ENCODE peak calls at places on chromosome 14, in five cellular contexts. Q is K562, C is Panc1, F is suprapubic skin, Y is transverse colon. S is an unnamed sample.

GRCh38 chr14:75981426-75981825 is 369 bp downstream of the TGFB3 start:
- DNase-seq in Q (peak), Y (peak), C (no peak), F (no peak), S (no peak)

GRCh38 chr14:94650444-94650775 is 38.2 kb downstream of the SERPINA3 start:
- DNase-seq in Q (no peak), Y (no peak), C (no peak), F (no peak), S (no peak)

GRCh38 chr14:95045255-95045701 is 112.1 kb downstream of the DICER1 start:
- DNase-seq in Q (no peak), C (no peak), Y (no peak), F (no peak), S (no peak)

GRCh38 chr14:80792756-80793155 is 148.8 kb downstream of the CEP128 start:
- DNase-seq in Y (no peak), Q (no peak), F (no peak), C (no peak), S (no peak)

GRCh38 chr14:93997082-93997481 is at the start of gene CCDC197:
- DNase-seq in F (no peak), Y (no peak), C (no peak), Q (no peak), S (no peak)

GRCh38 chr14:85573406-85573805 is 43.5 kb downstream of the FLRT2 start:
- DNase-seq in Q (no peak), C (no peak), F (no peak), Y (no peak), S (no peak)

GRCh38 chr14:58815781-58816297 is 178.1 kb downstream of the DACT1 start:
- DNase-seq in C (no peak), F (no peak), Y (no peak), Q (no peak), S (no peak)

GRCh38 chr14:51356381-51356780 is 116.3 kb downstream of the TMX1 start:
- DNase-seq in Q (no peak), C (no peak), Y (no peak), F (no peak), S (no peak)

GRCh38 chr14:51394391-51394790 is 154.3 kb downstream of the TMX1 start:
- DNase-seq in C (no peak), Q (no peak), F (no peak), Y (no peak), S (no peak)

GRCh38 chr14:69712637-69713088 is 54.3 kb upstream of the SRSF5 start:
- DNase-seq in F (no peak), Q (no peak), C (no peak), Y (peak), S (no peak)

GRCh38 chr14:75042040-75042439 is 9.2 kb downstream of the MLH3 start:
- DNase-seq in Q (no peak), C (no peak), Y (no peak), F (no peak), S (peak)

GRCh38 chr14:20413785-20414117 is 450 bp upstream of the TEP1 start:
- DNase-seq in Q (peak), F (no peak), C (no peak), Y (peak), S (no peak)

GRCh38 chr14:57209561-57209960 is 59.1 kb downstream of the EXOC5 start:
- DNase-seq in Y (no peak), C (no peak), F (no peak), Q (no peak), S (peak)

GRCh38 chr14:49892301-49892635 is 614 bp upstream of the ARF6 start:
- DNase-seq in Q (peak), F (no peak), Y (peak), C (no peak), S (no peak)

GRCh38 chr14:87916886-87917275 is 76.1 kb downstream of the GALC start:
- DNase-seq in Y (no peak), F (no peak), C (no peak), Q (no peak), S (no peak)

GRCh38 chr14:35821546-35822411 is 4.4 kb upstream of the BRMS1L start:
- DNase-seq in C (peak), F (no peak), Q (peak), Y (no peak), S (no peak)

GRCh38 chr14:94001501-94002396 is 4.6 kb downstream of the CCDC197 start:
- DNase-seq in C (peak), F (no peak), Y (peak), Q (peak), S (no peak)

GRCh38 chr14:75793806-75794205 is 132.8 kb downstream of the TTLL5 start:
- DNase-seq in Y (no peak), Q (no peak), F (no peak), C (no peak), S (no peak)

GRCh38 chr14:52802597-52802996 is 11.2 kb upstream of the GNPNAT1 start:
- DNase-seq in Y (no peak), C (no peak), F (no peak), Q (no peak), S (no peak)

GRCh38 chr14:94888108-94888507 is 118.2 kb upstream of the GSC start:
- DNase-seq in F (no peak), Y (peak), C (no peak), Q (no peak), S (no peak)

GRCh38 chr14:33676135-33676566 is 274.7 kb downstream of the EGLN3 start:
- DNase-seq in Y (peak), F (no peak), C (no peak), Q (peak), S (no peak)

GRCh38 chr14:80415636-80416035 is 204.3 kb upstream of the DIO2 start:
- DNase-seq in C (no peak), F (no peak), Y (no peak), Q (no peak), S (no peak)

GRCh38 chr14:101627913-101628257 is 66.6 kb downstream of the DIO3 start:
- DNase-seq in Y (no peak), Q (no peak), C (no peak), F (no peak), S (no peak)

GRCh38 chr14:52351191-52351560 is 37.1 kb downstream of the PTGER2 start:
- DNase-seq in F (no peak), C (no peak), Q (no peak), Y (no peak), S (no peak)

GRCh38 chr14:63276492-63277342 is 42.0 kb downstream of the GPHB5 start:
- DNase-seq in C (peak), Y (no peak), Q (peak), F (no peak), S (peak)

DNA sequence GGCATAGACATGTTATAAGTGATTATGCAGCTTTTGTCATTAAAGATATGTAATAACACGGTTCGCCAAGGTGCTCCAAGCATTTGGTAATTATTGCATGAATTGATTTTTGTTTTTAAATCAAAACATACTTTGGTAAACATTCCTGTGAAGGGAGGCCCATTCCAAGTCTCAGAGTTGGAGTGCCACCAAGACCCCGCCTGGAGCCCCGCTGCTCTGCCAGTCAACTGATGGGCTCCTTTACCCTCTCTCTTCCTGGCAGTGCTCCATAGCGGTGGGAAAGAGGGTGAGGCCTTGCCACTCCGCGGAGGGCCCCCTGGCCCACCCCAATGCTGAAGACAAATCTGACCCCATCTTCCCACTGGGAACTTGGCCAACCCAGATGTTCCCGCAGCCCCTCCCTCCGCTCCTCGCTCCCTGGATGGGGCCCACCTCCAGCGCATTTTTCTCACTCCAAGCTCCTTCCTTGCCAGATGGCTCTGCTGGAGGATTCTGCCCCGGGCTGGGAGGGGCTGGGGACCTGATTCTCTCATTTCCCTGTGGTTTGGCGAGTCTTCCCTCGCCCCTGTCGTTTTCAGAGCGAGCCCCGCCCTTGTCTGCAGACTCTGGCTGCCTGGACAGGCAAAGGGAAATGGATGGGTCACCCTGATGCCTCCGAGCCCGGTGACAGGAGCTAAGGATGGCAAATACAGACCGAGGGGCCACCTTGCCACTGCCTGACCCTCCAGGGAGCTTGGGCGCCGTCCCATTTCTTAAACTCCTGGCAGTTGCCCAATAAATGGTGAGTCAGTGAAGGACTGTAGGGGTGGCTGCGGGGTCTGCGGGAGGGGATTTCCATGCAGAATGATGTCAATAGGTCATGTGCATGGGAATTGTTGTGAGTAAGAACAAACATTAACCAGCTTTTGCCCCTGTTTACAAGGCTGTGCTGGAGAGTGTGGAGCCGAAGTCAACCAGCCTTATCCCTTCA is 9.2 kb upstream of the PAPLN start:
- DNase-seq in F (peak), Y (peak), C (peak), Q (no peak), S (no peak)
- H3K4me3 ChIP-seq in F (no peak), Y (no peak), C (no peak), Q (no peak), S (peak)

GRCh38 chr14:103604620-103605019 is 24.4 kb upstream of the KLC1 start:
- DNase-seq in C (no peak), Y (no peak), F (no peak), Q (no peak), S (no peak)

GRCh38 chr14:103607822-103608221 is 21.2 kb upstream of the KLC1 start:
- DNase-seq in Y (no peak), Q (no peak), C (no peak), F (no peak), S (no peak)

GRCh38 chr14:103611215-103611614 is 17.8 kb upstream of the KLC1 start:
- DNase-seq in Q (no peak), Y (no peak), F (no peak), C (no peak), S (no peak)

DNA sequence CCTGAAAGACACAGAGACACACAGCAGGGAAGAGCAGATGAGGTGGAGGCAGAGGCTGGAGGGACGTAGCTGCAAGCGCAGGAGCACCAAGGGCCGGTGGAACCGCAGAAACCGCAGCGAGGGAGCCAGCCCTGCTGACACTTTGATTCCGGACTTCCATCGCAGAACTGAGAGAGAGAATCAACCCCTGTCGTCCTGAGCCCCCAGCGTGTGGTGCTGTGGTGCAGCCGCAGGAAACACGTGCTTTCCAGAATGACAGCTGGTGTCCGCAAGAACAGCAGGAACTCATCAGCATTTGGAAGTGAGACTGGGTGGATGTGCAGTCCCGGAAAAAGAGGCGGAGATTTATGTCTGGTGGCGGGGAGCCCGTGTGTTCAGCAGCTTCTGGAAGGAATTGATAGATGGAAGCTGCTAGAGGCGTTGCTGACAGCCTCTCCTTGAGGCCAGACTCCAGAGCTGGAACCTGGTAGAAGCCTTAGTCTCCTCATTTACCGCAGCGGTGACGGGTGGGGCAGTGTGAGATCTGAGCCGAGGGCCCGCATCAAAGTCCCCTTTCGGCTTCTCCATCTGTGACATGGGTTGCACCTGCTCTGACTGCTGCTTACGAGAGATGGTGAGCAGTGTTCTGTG is 21.9 kb upstream of the KLC1 start:
- DNase-seq in Q (peak), C (no peak), Y (peak), F (peak), S (peak)
- TF ChIP-seq POLR2AphosphoS5 in Q (no peak), C (no peak), Y (peak), F (no peak), S (peak)

GRCh38 chr14:22502007-22502406 is 87.0 kb downstream of the DAD1 start:
- DNase-seq in C (no peak), Y (no peak), F (no peak), Q (no peak), S (no peak)
- H3K4me3 ChIP-seq in C (no peak), Y (no peak), F (peak), Q (no peak), S (no peak)

GRCh38 chr14:22769369-22769768 is 2.9 kb downstream of the OXA1L start:
- DNase-seq in F (no peak), C (no peak), Q (no peak), Y (no peak), S (no peak)

GRCh38 chr14:22773162-22774010 is 6.9 kb downstream of the OXA1L start:
- DNase-seq in C (no peak), Q (no peak), F (no peak), Y (no peak), S (no peak)

GRCh38 chr14:22774011-22774706 is 7.7 kb downstream of the OXA1L start:
- DNase-seq in F (no peak), Y (no peak), C (no peak), Q (no peak), S (no peak)

GRCh38 chr14:22770481-22771187 is 4.1 kb downstream of the OXA1L start:
- DNase-seq in Y (no peak), F (no peak), Q (no peak), C (no peak), S (no peak)

DNA sequence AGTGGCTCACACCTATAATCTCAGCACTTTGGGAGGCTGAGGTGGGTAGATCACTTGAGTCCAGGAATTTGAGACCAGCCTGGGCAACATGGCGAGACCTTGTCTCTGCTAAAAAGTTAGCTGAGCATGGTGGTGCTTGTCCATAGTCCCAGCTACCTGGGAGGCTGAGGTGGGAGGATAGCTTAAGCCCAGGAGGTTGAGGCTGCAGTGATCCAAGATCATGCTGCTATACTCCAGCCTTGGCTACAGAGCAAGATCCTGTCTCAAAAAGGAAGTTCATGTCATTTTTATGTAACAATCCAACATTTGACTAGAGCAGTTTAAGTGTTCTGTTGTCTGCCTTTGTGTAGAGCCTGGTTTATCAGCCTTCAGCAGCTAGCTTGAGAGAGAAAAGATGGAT is 6.2 kb downstream of the OXA1L start:
- DNase-seq in F (no peak), Y (no peak), C (no peak), Q (no peak), S (no peak)
- TF ChIP-seq POLR2AphosphoS5 in F (no peak), Y (no peak), C (no peak), Q (no peak), S (no peak)

DNA sequence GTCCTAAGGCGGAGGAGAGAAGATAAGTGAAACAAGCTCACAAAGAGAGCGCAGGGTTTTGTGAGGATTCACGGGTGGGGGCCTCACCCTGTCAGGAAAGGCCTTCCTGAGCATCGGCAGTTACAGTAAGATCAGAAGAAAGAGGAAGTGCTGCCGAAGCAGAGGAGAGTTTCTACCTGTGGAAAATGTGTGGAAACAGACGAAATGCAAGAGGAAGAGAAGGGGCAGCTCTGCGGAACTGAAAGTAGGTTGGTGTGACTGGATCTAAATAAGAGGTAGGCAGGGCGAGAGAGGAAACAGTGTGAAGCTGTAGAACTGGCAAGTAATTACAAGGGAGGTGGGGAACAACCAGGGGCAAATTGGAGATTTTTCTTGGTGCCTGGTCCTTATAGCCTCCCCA is 2.7 kb downstream of the GPR68 start:
- DNase-seq in F (no peak), Q (no peak), C (no peak), Y (no peak), S (no peak)
- H3K4me3 ChIP-seq in F (peak), Q (no peak), C (no peak), Y (no peak), S (no peak)

DNA sequence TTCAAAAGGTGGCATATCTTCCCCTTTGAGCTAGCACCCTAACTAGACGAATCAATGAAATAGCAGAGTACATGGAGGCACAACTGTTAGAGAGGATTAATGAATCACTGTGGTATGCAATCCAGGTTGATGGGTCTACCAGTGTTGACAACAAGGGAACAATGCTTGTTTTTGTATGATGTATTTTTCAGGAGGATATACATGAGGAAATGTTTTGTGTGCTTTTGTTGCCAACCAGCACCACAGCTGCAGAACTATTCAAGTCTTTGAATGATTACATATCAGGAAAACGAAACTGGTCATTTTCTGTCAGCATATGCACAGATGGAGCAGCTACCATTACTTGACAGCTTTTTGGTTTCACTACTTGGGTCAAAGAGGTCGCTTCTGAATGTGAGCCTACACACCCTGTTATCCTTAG is 142.6 kb downstream of the GPHN start:
- DNase-seq in Y (no peak), C (no peak), Q (no peak), F (no peak), S (no peak)
- TF ChIP-seq POLR2AphosphoS5 in Y (no peak), C (no peak), Q (no peak), F (no peak), S (no peak)

GRCh38 chr14:104603623-104604401 is 760 bp downstream of the TMEM179 start:
- DNase-seq in F (peak), C (no peak), Y (no peak), Q (no peak), S (no peak)
- H3K4me3 ChIP-seq in F (no peak), C (peak), Y (no peak), Q (no peak), S (no peak)

GRCh38 chr14:105473677-105474477 is 744 bp upstream of the CRIP2 start:
- DNase-seq in F (peak), Y (peak), Q (peak), C (no peak), S (peak)
- TF ChIP-seq POLR2AphosphoS5 in F (no peak), Y (no peak), Q (no peak), C (no peak), S (peak)

S was measured in SK-N-MC.